ENCODE peak calls at places on chromosomes 5 and 9, in seven cellular contexts. H is central memory CD4-positive, alpha-beta T cell; N is uterus; D is IMR-90; K is dermis microvascular lymphatic vessel endothelial cell; C is PC-3; W is 8988T. V is an unnamed sample.

GRCh38 chr5:10648806-10649517 is 85.1 kb downstream of the ANKRD33B start:
- DNase-seq in H (no peak), N (no peak), D (no peak), K (no peak), C (no peak), W (no peak), V (no peak)

GRCh38 chr9:138043411-138044345 is 166.1 kb downstream of the CACNA1B start:
- DNase-seq in H (no peak), N (no peak), D (no peak), K (no peak), C (no peak), W (peak), V (no peak)

GRCh38 chr9:36779582-36779981 is 206.9 kb downstream of the MELK start:
- DNase-seq in H (no peak), N (no peak), D (no peak), K (no peak), C (no peak), W (no peak), V (no peak)

GRCh38 chr9:127158995-127159801 is 36.8 kb upstream of the ANGPTL2 start:
- DNase-seq in H (no peak), N (peak), D (peak), K (peak), C (no peak), W (no peak), V (peak)

GRCh38 chr9:16133032-16133431 is 580.2 kb downstream of the CCDC171 start:
- DNase-seq in H (no peak), N (no peak), D (no peak), K (no peak), C (peak), W (no peak), V (no peak)

GRCh38 chr9:130932220-130933069 is 6.6 kb downstream of the FIBCD1 start:
- DNase-seq in H (no peak), N (no peak), D (peak), K (no peak), C (peak), W (peak), V (no peak)

GRCh38 chr9:99822096-99822595 is 461 bp downstream of the NR4A3 start:
- DNase-seq in H (no peak), N (no peak), D (no peak), K (no peak), C (no peak), W (peak), V (no peak)

GRCh38 chr5:72451771-72452505 is 55.3 kb downstream of the ZNF366 start:
- DNase-seq in H (no peak), N (peak), D (peak), K (peak), C (peak), W (no peak), V (no peak)

GRCh38 chr5:132267931-132268501 is 10.5 kb downstream of the PDLIM4 start:
- DNase-seq in H (no peak), N (no peak), D (no peak), K (no peak), C (no peak), W (no peak), V (no peak)

GRCh38 chr9:134403682-134404301 is 77.5 kb downstream of the RXRA start:
- DNase-seq in H (peak), N (peak), D (peak), K (peak), C (no peak), W (no peak), V (no peak)

GRCh38 chr5:42985129-42986037 is 54.7 kb downstream of the ANXA2R start:
- DNase-seq in H (no peak), N (no peak), D (peak), K (peak), C (peak), W (no peak), V (no peak)

GRCh38 chr9:131043097-131043496 is 34.1 kb downstream of the LAMC3 start:
- DNase-seq in H (no peak), N (no peak), D (no peak), K (no peak), C (no peak), W (no peak), V (no peak)

GRCh38 chr5:53010819-53011218 is 21.7 kb downstream of the ITGA2 start:
- DNase-seq in H (no peak), N (no peak), D (peak), K (no peak), C (no peak), W (no peak), V (no peak)